ENCODE peak calls at places on chromosomes 16 and 17, in eight cellular contexts. F, C, D, L, E, H, V and T are unnamed samples.

GRCh38 chr17:51028176-51028863 is 92.3 kb downstream of the SPAG9 start:
- DNase-seq in H (no peak), C (no peak), V (no peak), L (no peak), E (no peak), D (no peak), F (no peak), T (no peak)

GRCh38 chr16:14155572-14156213 is 84.6 kb downstream of the MRTFB start:
- DNase-seq in D (no peak), V (no peak), L (no peak), C (no peak), E (no peak), H (no peak), F (no peak), T (no peak)

GRCh38 chr16:19086322-19087199 is 19.1 kb downstream of the COQ7 start:
- DNase-seq in H (peak; percentile 93), C (peak; percentile 88), D (peak; percentile 76), F (peak; percentile 90), E (peak; percentile 69), L (peak; percentile 87), V (peak; percentile 92), T (peak; percentile 92)

GRCh38 chr16:26645629-26646028 is 421.1 kb upstream of the C16orf82 start:
- DNase-seq in L (peak; percentile 39), E (peak; percentile 19), D (peak; percentile 9), F (no peak), V (peak; percentile 57), C (no peak), H (no peak), T (no peak)

GRCh38 chr16:52497067-52497816 is 49.7 kb downstream of the TOX3 start:
- DNase-seq in C (no peak), F (no peak), H (peak; percentile 10), V (no peak), D (no peak), L (no peak), E (no peak), T (no peak)

GRCh38 chr17:17579691-17580090 is 11.8 kb downstream of the PEMT start:
- DNase-seq in L (no peak), E (no peak), V (no peak), H (peak; percentile 61), F (no peak), D (no peak), C (no peak), T (no peak)

GRCh38 chr17:13337864-13338371 is 263.8 kb downstream of the HS3ST3A1 start:
- DNase-seq in D (no peak), E (no peak), L (peak; percentile 36), V (peak; percentile 24), C (no peak), F (peak; percentile 34), H (peak; percentile 79), T (peak; percentile 55)

GRCh38 chr16:59973966-59974365 is 1239.8 kb upstream of the GOT2 start:
- DNase-seq in C (no peak), L (no peak), E (no peak), V (no peak), D (no peak), F (no peak), H (peak; percentile 10), T (peak; percentile 11)

GRCh38 chr16:83338941-83339340 is 468.8 kb upstream of the HSBP1 start:
- DNase-seq in V (no peak), E (no peak), H (no peak), F (peak; percentile 46), C (no peak), L (no peak), D (no peak), T (peak; percentile 41)

GRCh38 chr17:28326114-28326513 is 7.1 kb downstream of the TMEM97 start:
- DNase-seq in D (no peak), H (peak; percentile 90), F (no peak), L (no peak), C (no peak), V (no peak), E (no peak), T (no peak)

GRCh38 chr17:57948555-57949420 is 6.4 kb downstream of the CUEDC1 start:
- DNase-seq in E (no peak), H (peak; percentile 99), L (no peak), D (no peak), V (no peak), F (peak; percentile 97), C (peak; percentile 65), T (peak; percentile 87)

GRCh38 chr17:21470861-21471260 is 94.7 kb downstream of the KCNJ12 start:
- DNase-seq in F (no peak), V (no peak), H (no peak), C (no peak), L (no peak), E (no peak), D (no peak), T (no peak)

GRCh38 chr16:65024649-65025243 is 97.1 kb downstream of the CDH11 start:
- DNase-seq in L (no peak), C (no peak), E (no peak), H (no peak), V (no peak), F (no peak), D (no peak), T (peak; percentile 27)

GRCh38 chr16:5065368-5065767 is 388 bp downstream of the C16orf89 start:
- DNase-seq in D (no peak), L (no peak), V (no peak), F (no peak), E (no peak), H (no peak), C (no peak), T (no peak)

GRCh38 chr16:78770353-78771091 is 671.1 kb downstream of the WWOX start:
- DNase-seq in C (peak; percentile 83), H (peak; percentile 5), V (peak; percentile 73), L (peak; percentile 61), D (peak; percentile 38), F (no peak), E (peak; percentile 78), T (peak; percentile 43)

GRCh38 chr17:67633751-67634191 is 84.0 kb upstream of the NOL11 start:
- DNase-seq in F (no peak), L (no peak), E (no peak), V (no peak), C (no peak), H (no peak), D (no peak), T (no peak)

GRCh38 chr16:27257271-27257670 is 11.3 kb downstream of the NSMCE1 start:
- DNase-seq in V (no peak), E (no peak), C (no peak), L (no peak), D (no peak), F (no peak), H (no peak), T (no peak)

GRCh38 chr17:27578718-27579085 is 52.3 kb upstream of the LGALS9 start:
- DNase-seq in L (no peak), H (no peak), E (no peak), F (no peak), V (no peak), D (no peak), C (no peak), T (no peak)

GRCh38 chr17:18070861-18071340 is 16.8 kb upstream of the DRG2 start:
- DNase-seq in F (peak; percentile 47), L (no peak), E (no peak), C (no peak), H (no peak), V (peak; percentile 31), D (no peak), T (peak; percentile 55)

GRCh38 chr16:743794-744500 is 3.1 kb upstream of the CIAO3 start:
- DNase-seq in H (no peak), C (no peak), E (peak; percentile 9), D (no peak), L (no peak), V (no peak), F (no peak), T (no peak)

GRCh38 chr17:65522751-65523404 is 38.6 kb downstream of the AXIN2 start:
- DNase-seq in E (no peak), V (no peak), L (no peak), F (no peak), D (no peak), H (no peak), C (peak; percentile 19), T (no peak)

GRCh38 chr16:83606486-83607030 is 201.2 kb upstream of the HSBP1 start:
- DNase-seq in V (no peak), C (no peak), L (no peak), H (no peak), E (no peak), F (no peak), D (no peak), T (no peak)

GRCh38 chr17:28174352-28175046 is 132.0 kb downstream of the NLK start:
- DNase-seq in D (no peak), H (peak; percentile 13), E (no peak), C (no peak), F (no peak), L (no peak), V (no peak), T (no peak)

GRCh38 chr17:83171661-83172060 is 92.3 kb downstream of the METRNL start:
- DNase-seq in L (no peak), V (no peak), F (no peak), H (no peak), C (no peak), D (no peak), E (no peak), T (peak; percentile 77)

GRCh38 chr16:27369806-27370205 is 32.2 kb upstream of the IL21R start:
- DNase-seq in C (no peak), H (peak; percentile 4), D (no peak), L (no peak), V (no peak), F (no peak), E (no peak), T (peak; percentile 24)

GRCh38 chr17:80328620-80329380 is 68.1 kb downstream of the RNF213 start:
- DNase-seq in F (no peak), E (no peak), D (no peak), L (no peak), H (no peak), C (peak; percentile 42), V (no peak), T (no peak)

GRCh38 chr17:30361766-30362279 is 16.9 kb upstream of the CPD start:
- DNase-seq in E (no peak), V (no peak), D (no peak), L (no peak), H (no peak), C (no peak), F (no peak), T (no peak)

GRCh38 chr16:4077083-4077714 is 39.0 kb downstream of the ADCY9 start:
- DNase-seq in E (no peak), F (no peak), H (no peak), L (no peak), C (no peak), V (no peak), D (no peak), T (no peak)

GRCh38 chr17:81990836-81991683 is 13.6 kb downstream of the ASPSCR1 start:
- DNase-seq in F (no peak), E (no peak), C (peak; percentile 63), H (no peak), V (no peak), L (no peak), D (no peak), T (no peak)

GRCh38 chr16:63617047-63617989 is 1504.5 kb downstream of the CDH11 start:
- DNase-seq in C (no peak), E (no peak), F (no peak), D (no peak), V (no peak), H (no peak), L (no peak), T (no peak)

GRCh38 chr17:50514936-50515702 is 6.9 kb downstream of the MYCBPAP start:
- DNase-seq in V (no peak), D (no peak), C (no peak), F (no peak), E (no peak), L (no peak), H (no peak), T (peak; percentile 62)